ENCODE peak calls at places on chromosome 5, in six cellular contexts. P, L, Q, Z, F and U are unnamed samples.

GRCh38 chr5:124087752-124088151 is 575.8 kb downstream of the CSNK1G3 start:
- DNase-seq in P (no peak), F (no peak), L (no peak), Q (no peak), Z (no peak), U (no peak)

GRCh38 chr5:13488254-13488931 is 456.1 kb downstream of the DNAH5 start:
- DNase-seq in Z (no peak), L (no peak), Q (no peak), P (no peak), F (no peak), U (no peak)

GRCh38 chr5:132819468-132819867 is 6.4 kb downstream of the SOWAHA start:
- DNase-seq in L (no peak), Z (no peak), F (no peak), P (no peak), Q (no peak), U (no peak)

GRCh38 chr5:1347571-1347970 is 2.7 kb upstream of the CLPTM1L start:
- DNase-seq in Q (no peak), L (no peak), Z (no peak), P (no peak), F (no peak), U (no peak)

GRCh38 chr5:6540111-6540830 is 91.6 kb downstream of the UBE2QL1 start:
- DNase-seq in P (no peak), Z (no peak), F (no peak), Q (no peak), L (no peak), U (no peak)

GRCh38 chr5:73254634-73255033 is 81.6 kb downstream of the TMEM174 start:
- DNase-seq in Q (no peak), F (no peak), L (no peak), P (no peak), Z (no peak), U (no peak)

GRCh38 chr5:154205441-154206117 is 15.0 kb downstream of the GALNT10 start:
- DNase-seq in P (peak; percentile 79), L (no peak), Z (no peak), Q (no peak), F (no peak), U (no peak)

GRCh38 chr5:119032653-119033052 is 38.2 kb upstream of the DMXL1 start:
- DNase-seq in L (no peak), Q (no peak), Z (no peak), P (no peak), F (no peak), U (no peak)

GRCh38 chr5:154977409-154977808 is 36.1 kb upstream of the KIF4B start:
- DNase-seq in L (no peak), Z (no peak), P (peak; percentile 10), Q (no peak), F (no peak), U (no peak)

GRCh38 chr5:6721442-6721841 is 8.2 kb downstream of the TENT4A start:
- DNase-seq in L (no peak), F (no peak), Q (no peak), P (no peak), Z (peak; percentile 61), U (no peak)

DNA sequence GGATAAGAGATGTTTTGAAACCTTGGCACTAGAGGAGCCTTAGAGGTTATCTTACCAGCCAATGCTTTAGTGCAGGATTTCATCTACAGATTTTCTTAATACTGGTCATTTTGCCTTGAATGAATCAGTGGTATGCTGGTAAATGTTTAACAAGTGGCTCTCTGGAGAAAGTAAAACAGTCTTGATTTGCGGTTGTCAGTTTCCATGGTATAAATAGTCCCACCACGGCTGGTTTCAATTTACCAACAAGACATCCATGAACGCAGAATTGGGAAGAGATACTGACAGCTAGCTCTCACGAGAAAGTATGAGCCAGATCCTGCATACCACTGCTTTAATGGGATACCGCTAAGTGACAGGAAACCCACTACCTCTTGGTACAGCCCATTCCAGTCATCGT is 56.7 kb upstream of the CXCL14 start:
- DNase-seq in L (no peak), Q (no peak), P (no peak), Z (no peak), F (no peak), U (peak; percentile 72)
- TF ChIP-seq CTCF in L (no peak), Q (no peak), P (no peak), Z (no peak), F (no peak), U (no peak)

GRCh38 chr5:4563400-4563799 is 576.7 kb upstream of the ADAMTS16 start:
- DNase-seq in Z (no peak), P (peak; percentile 35), F (peak; percentile 44), Q (no peak), L (no peak), U (peak; percentile 2)
- TF ChIP-seq CTCF in Z (no peak), P (peak; percentile 50), F (no peak), Q (no peak), L (no peak), U (peak; percentile 27)

GRCh38 chr5:59450245-59450644 is 443.3 kb downstream of the PDE4D start:
- DNase-seq in P (no peak), F (no peak), Z (no peak), L (no peak), Q (no peak), U (no peak)
- TF ChIP-seq CTCF in P (no peak), F (peak; percentile 10), Z (no peak), L (peak; percentile 34), Q (no peak), U (peak; percentile 20)

GRCh38 chr5:127243011-127243410 is 47.6 kb upstream of the MEGF10 start:
- DNase-seq in L (no peak), F (no peak), Z (no peak), P (no peak), Q (no peak), U (no peak)
- TF ChIP-seq CTCF in L (no peak), F (no peak), Z (no peak), P (no peak), Q (no peak), U (no peak)

GRCh38 chr5:120231563-120231962 is 232.5 kb upstream of the PRR16 start:
- DNase-seq in Z (no peak), L (no peak), P (no peak), F (no peak), Q (no peak), U (no peak)

GRCh38 chr5:120229036-120229435 is 235.1 kb upstream of the PRR16 start:
- DNase-seq in Q (no peak), Z (no peak), F (no peak), P (no peak), L (no peak), U (no peak)

DNA sequence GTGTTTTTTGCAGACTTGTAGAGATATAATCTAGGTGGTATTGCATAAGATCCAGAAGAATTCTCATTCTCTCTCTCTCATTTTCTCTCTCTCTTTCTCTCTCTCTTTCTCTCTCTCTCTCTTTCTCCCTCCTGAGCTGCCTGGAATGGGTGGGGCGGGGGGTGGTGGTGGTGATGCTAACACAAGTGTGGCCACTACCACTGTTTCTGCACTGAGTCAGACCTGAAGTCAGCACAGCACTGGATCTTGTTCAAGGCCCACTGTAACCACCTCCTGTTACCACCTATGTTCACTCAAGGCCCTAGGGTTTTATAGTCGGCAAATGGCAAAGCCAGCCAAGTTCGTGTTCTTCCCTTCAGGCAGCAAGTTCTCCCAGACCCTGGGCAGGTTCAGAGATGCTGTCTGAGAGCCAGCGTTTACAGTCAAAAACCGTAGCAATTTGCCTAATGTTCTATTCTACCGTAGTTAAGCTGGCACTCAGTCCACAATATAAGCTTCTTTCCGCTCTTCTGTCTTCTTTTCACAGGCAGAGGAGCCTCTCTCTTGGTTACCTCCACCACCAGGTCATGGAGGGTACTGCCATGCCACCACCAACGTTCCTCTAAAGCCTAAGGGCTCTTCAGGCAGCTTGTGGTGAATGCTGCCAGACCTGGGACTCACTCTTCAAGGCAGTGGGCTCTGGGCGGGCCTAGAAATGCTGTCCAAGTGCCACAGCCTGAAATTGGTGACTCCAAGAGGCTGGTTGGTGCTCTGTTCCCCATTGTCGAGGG is 235.7 kb upstream of the PRR16 start:
- DNase-seq in F (no peak), Q (no peak), P (peak; percentile 11), L (no peak), Z (no peak), U (no peak)
- TF ChIP-seq CTCF in F (no peak), Q (no peak), P (no peak), L (peak; percentile 15), Z (no peak), U (no peak)

GRCh38 chr5:14584848-14585247 is 3.3 kb downstream of the OTULINL start:
- DNase-seq in P (no peak), L (no peak), Q (no peak), F (no peak), Z (no peak), U (no peak)

GRCh38 chr5:14582797-14583137 is 1.2 kb downstream of the OTULINL start:
- DNase-seq in F (no peak), Z (no peak), L (no peak), P (no peak), Q (no peak), U (no peak)

GRCh38 chr5:14580037-14581034 is 1.3 kb upstream of the OTULINL start:
- DNase-seq in Q (no peak), F (no peak), Z (no peak), L (no peak), P (peak; percentile 77), U (no peak)

GRCh38 chr5:14581333-14581890 is at the start of gene OTULINL:
- DNase-seq in P (peak; percentile 52), L (peak; percentile 23), Z (peak; percentile 87), Q (peak; percentile 95), F (peak; percentile 90), U (no peak)

GRCh38 chr5:14581891-14582796 is 552 bp downstream of the OTULINL start:
- DNase-seq in Z (peak; percentile 75), P (no peak), L (no peak), F (peak; percentile 58), Q (peak; percentile 85), U (no peak)
- TF ChIP-seq CTCF in Z (no peak), P (no peak), L (peak; percentile 18), F (peak; percentile 25), Q (no peak), U (peak; percentile 11)

GRCh38 chr5:40665902-40666301 is 13.8 kb upstream of the PTGER4 start:
- DNase-seq in P (no peak), F (no peak), Z (no peak), L (no peak), Q (no peak), U (no peak)

GRCh38 chr5:40667171-40667663 is 12.5 kb upstream of the PTGER4 start:
- DNase-seq in Q (no peak), F (no peak), Z (no peak), P (no peak), L (no peak), U (no peak)

GRCh38 chr5:40666657-40667056 is 13.1 kb upstream of the PTGER4 start:
- DNase-seq in P (no peak), Z (no peak), Q (no peak), F (no peak), L (no peak), U (no peak)

GRCh38 chr5:40672440-40672839 is 7.3 kb upstream of the PTGER4 start:
- DNase-seq in P (no peak), Z (no peak), F (no peak), Q (no peak), L (no peak), U (no peak)

GRCh38 chr5:40669606-40670005 is 10.1 kb upstream of the PTGER4 start:
- DNase-seq in L (no peak), F (no peak), Q (no peak), Z (no peak), P (no peak), U (no peak)
- TF ChIP-seq CTCF in L (no peak), F (no peak), Q (no peak), Z (no peak), P (no peak), U (no peak)